ENCODE peak calls at places on chromosome 14, in eight cellular contexts. W, Z, V, N, A, P, Q and E are unnamed samples.

GRCh38 chr14:41022932-41023331 is 583.7 kb upstream of the LRFN5 start:
- DNase-seq in W (peak; percentile 36), Z (no peak), V (no peak), N (no peak), A (no peak), P (no peak), Q (no peak), E (no peak)

GRCh38 chr14:50333010-50333409 is 20.9 kb downstream of the DMAC2L start:
- DNase-seq in W (peak; percentile 93), Z (no peak), V (no peak), N (peak; percentile 75), A (no peak), P (no peak), Q (no peak), E (no peak)

GRCh38 chr14:54704768-54705167 is 137.8 kb downstream of the SAMD4A start:
- DNase-seq in W (no peak), Z (no peak), V (no peak), N (no peak), A (no peak), P (no peak), Q (no peak), E (no peak)

GRCh38 chr14:35814371-35815005 is 5.4 kb upstream of the RALGAPA1 start:
- DNase-seq in W (peak; percentile 66), Z (peak; percentile 51), V (peak; percentile 68), N (peak; percentile 32), A (peak; percentile 88), P (peak; percentile 58), Q (peak; percentile 85), E (peak; percentile 53)

GRCh38 chr14:28344381-28344780 is 422.2 kb upstream of the FOXG1 start:
- DNase-seq in W (peak; percentile 70), Z (no peak), V (no peak), N (no peak), A (no peak), P (no peak), Q (no peak), E (no peak)

GRCh38 chr14:101033006-101033405 is 129.5 kb upstream of the RTL1 start:
- DNase-seq in W (no peak), Z (no peak), V (no peak), N (no peak), A (no peak), P (no peak), Q (no peak), E (no peak)

GRCh38 chr14:64974563-64974962 is 2.4 kb upstream of the RAB15 start:
- DNase-seq in W (no peak), Z (no peak), V (no peak), N (no peak), A (no peak), P (no peak), Q (no peak), E (no peak)

GRCh38 chr14:69518341-69519101 is 34.0 kb downstream of the PLEKHD1 start:
- DNase-seq in W (no peak), Z (no peak), V (no peak), N (peak; percentile 22), A (no peak), P (no peak), Q (no peak), E (no peak)

GRCh38 chr14:22448905-22449611 is 140.0 kb downstream of the DAD1 start:
- DNase-seq in W (no peak), Z (no peak), V (no peak), N (no peak), A (no peak), P (no peak), Q (no peak), E (no peak)

GRCh38 chr14:100140452-100141132 is 18.9 kb downstream of the DEGS2 start:
- DNase-seq in W (peak; percentile 30), Z (no peak), V (no peak), N (no peak), A (no peak), P (no peak), Q (no peak), E (no peak)

GRCh38 chr14:51066576-51066975 is 28.3 kb downstream of the TRIM9 start:
- DNase-seq in W (no peak), Z (no peak), V (no peak), N (no peak), A (no peak), P (no peak), Q (no peak), E (no peak)

GRCh38 chr14:66074546-66074945 is 411.6 kb upstream of the CCDC196 start:
- DNase-seq in W (no peak), Z (no peak), V (peak; percentile 16), N (no peak), A (no peak), P (no peak), Q (no peak), E (no peak)

GRCh38 chr14:36009643-36010042 is 166.9 kb downstream of the PTCSC3 start:
- DNase-seq in W (no peak), Z (no peak), V (no peak), N (no peak), A (no peak), P (no peak), Q (no peak), E (no peak)

GRCh38 chr14:64614214-64614613 is 64.5 kb downstream of the PPP1R36 start:
- DNase-seq in W (no peak), Z (no peak), V (no peak), N (no peak), A (no peak), P (no peak), Q (no peak), E (no peak)

GRCh38 chr14:23827100-23827892 is 126.3 kb upstream of the DHRS4 start:
- DNase-seq in W (no peak), Z (no peak), V (no peak), N (no peak), A (no peak), P (no peak), Q (no peak), E (no peak)

GRCh38 chr14:77376380-77376770 is 519 bp downstream of the TMED8 start:
- DNase-seq in W (peak; percentile 17), Z (peak; percentile 69), V (peak; percentile 17), N (peak; percentile 3), A (peak; percentile 42), P (peak; percentile 36), Q (peak; percentile 9), E (no peak)

GRCh38 chr14:23657959-23658470 is 21.9 kb downstream of the DHRS2 start:
- DNase-seq in W (no peak), Z (no peak), V (no peak), N (no peak), A (no peak), P (no peak), Q (no peak), E (no peak)

GRCh38 chr14:71597289-71597920 is 334.8 kb upstream of the RGS6 start:
- DNase-seq in W (peak; percentile 66), Z (no peak), V (no peak), N (no peak), A (no peak), P (no peak), Q (no peak), E (no peak)

GRCh38 chr14:99195602-99196309 is 76.2 kb downstream of the BCL11B start:
- DNase-seq in W (no peak), Z (no peak), V (no peak), N (no peak), A (no peak), P (no peak), Q (no peak), E (no peak)

GRCh38 chr14:77590845-77591506 is 25.5 kb downstream of the SPTLC2 start:
- DNase-seq in W (peak; percentile 95), Z (no peak), V (no peak), N (no peak), A (no peak), P (no peak), Q (no peak), E (no peak)

GRCh38 chr14:85601246-85601645 is 71.3 kb downstream of the FLRT2 start:
- DNase-seq in W (no peak), Z (no peak), V (peak; percentile 86), N (no peak), A (no peak), P (no peak), Q (no peak), E (no peak)

GRCh38 chr14:105748204-105748578 is 221.8 kb downstream of the TMEM121 start:
- DNase-seq in W (no peak), Z (no peak), V (no peak), N (no peak), A (no peak), P (peak; percentile 18), Q (no peak), E (peak; percentile 23)

GRCh38 chr14:91221270-91221669 is 23.2 kb downstream of the GPR68 start:
- DNase-seq in W (no peak), Z (no peak), V (no peak), N (no peak), A (no peak), P (no peak), Q (no peak), E (no peak)

GRCh38 chr14:78848234-78848820 is 678.2 kb downstream of the NRXN3 start:
- DNase-seq in W (peak; percentile 68), Z (peak; percentile 16), V (peak; percentile 49), N (peak; percentile 11), A (peak; percentile 32), P (peak; percentile 14), Q (peak; percentile 1), E (no peak)

GRCh38 chr14:38138581-38139138 is 69.0 kb upstream of the SSTR1 start:
- DNase-seq in W (no peak), Z (no peak), V (no peak), N (peak; percentile 61), A (no peak), P (no peak), Q (no peak), E (no peak)

GRCh38 chr14:100405752-100406455 is 82.8 kb downstream of the SLC25A47 start:
- DNase-seq in W (no peak), Z (no peak), V (no peak), N (no peak), A (no peak), P (no peak), Q (no peak), E (no peak)

GRCh38 chr14:98937021-98937420 is 335.0 kb downstream of the BCL11B start:
- DNase-seq in W (no peak), Z (no peak), V (no peak), N (no peak), A (no peak), P (no peak), Q (no peak), E (no peak)

GRCh38 chr14:101791919-101792572 is 30.5 kb downstream of the PPP2R5C start:
- DNase-seq in W (peak; percentile 77), Z (no peak), V (no peak), N (no peak), A (no peak), P (peak; percentile 45), Q (no peak), E (no peak)